ENCODE peak calls at places on chromosome 3, in six cellular contexts. One of them, this sample, is unnamed.

GRCh38 chr3:135895734-135896121 is 69.8 kb upstream of the PPP2R3A start:
- DNase-seq in stimulated activated CD8-positive, alpha-beta memory T cell treated with anti-CD3 and anti-CD28 coated beads, Interleukin-12 subunit alpha, Interleukin-12 subunit beta, amount 100 ng/mL, for 4 hours: no peak
- DNase-seq in activated T-cell treated with anti-CD3 and anti-CD28 coated beads, Interleukin-2, amount 50 U/mL, for 72 hours: no peak
- DNase-seq in AG08395: no peak
- DNase-seq in SJSA1: no peak
- DNase-seq in AG04450: no peak
- DNase-seq in this sample: no peak

GRCh38 chr3:156630081-156630772 is 44.2 kb upstream of the TIPARP start:
- DNase-seq in stimulated activated CD8-positive, alpha-beta memory T cell treated with anti-CD3 and anti-CD28 coated beads, Interleukin-12 subunit alpha, Interleukin-12 subunit beta, amount 100 ng/mL, for 4 hours: no peak
- DNase-seq in activated T-cell treated with anti-CD3 and anti-CD28 coated beads, Interleukin-2, amount 50 U/mL, for 72 hours: no peak
- DNase-seq in AG08395: no peak
- DNase-seq in SJSA1: no peak
- DNase-seq in AG04450: no peak
- DNase-seq in this sample: no peak

GRCh38 chr3:88283242-88283592 is 133.5 kb downstream of the C3orf38 start:
- DNase-seq in stimulated activated CD8-positive, alpha-beta memory T cell treated with anti-CD3 and anti-CD28 coated beads, Interleukin-12 subunit alpha, Interleukin-12 subunit beta, amount 100 ng/mL, for 4 hours: no peak
- DNase-seq in activated T-cell treated with anti-CD3 and anti-CD28 coated beads, Interleukin-2, amount 50 U/mL, for 72 hours: no peak
- DNase-seq in AG08395: no peak
- DNase-seq in SJSA1: no peak
- DNase-seq in AG04450: no peak
- DNase-seq in this sample: no peak

GRCh38 chr3:14884665-14885064 is 62.7 kb upstream of the NR2C2 start:
- DNase-seq in stimulated activated CD8-positive, alpha-beta memory T cell treated with anti-CD3 and anti-CD28 coated beads, Interleukin-12 subunit alpha, Interleukin-12 subunit beta, amount 100 ng/mL, for 4 hours: no peak
- DNase-seq in activated T-cell treated with anti-CD3 and anti-CD28 coated beads, Interleukin-2, amount 50 U/mL, for 72 hours: peak
- DNase-seq in AG08395: no peak
- DNase-seq in SJSA1: no peak
- DNase-seq in AG04450: no peak
- DNase-seq in this sample: no peak

GRCh38 chr3:16114381-16114916 is 60.0 kb upstream of the GALNT15 start:
- DNase-seq in stimulated activated CD8-positive, alpha-beta memory T cell treated with anti-CD3 and anti-CD28 coated beads, Interleukin-12 subunit alpha, Interleukin-12 subunit beta, amount 100 ng/mL, for 4 hours: no peak
- DNase-seq in activated T-cell treated with anti-CD3 and anti-CD28 coated beads, Interleukin-2, amount 50 U/mL, for 72 hours: no peak
- DNase-seq in AG08395: no peak
- DNase-seq in SJSA1: no peak
- DNase-seq in AG04450: no peak
- DNase-seq in this sample: no peak

GRCh38 chr3:60826511-60826910 is 424.7 kb downstream of the FHIT start:
- DNase-seq in stimulated activated CD8-positive, alpha-beta memory T cell treated with anti-CD3 and anti-CD28 coated beads, Interleukin-12 subunit alpha, Interleukin-12 subunit beta, amount 100 ng/mL, for 4 hours: no peak
- DNase-seq in activated T-cell treated with anti-CD3 and anti-CD28 coated beads, Interleukin-2, amount 50 U/mL, for 72 hours: no peak
- DNase-seq in AG08395: no peak
- DNase-seq in SJSA1: no peak
- DNase-seq in AG04450: no peak
- DNase-seq in this sample: no peak

GRCh38 chr3:142315083-142315482 is 89.7 kb upstream of the GK5 start:
- DNase-seq in stimulated activated CD8-positive, alpha-beta memory T cell treated with anti-CD3 and anti-CD28 coated beads, Interleukin-12 subunit alpha, Interleukin-12 subunit beta, amount 100 ng/mL, for 4 hours: no peak
- DNase-seq in activated T-cell treated with anti-CD3 and anti-CD28 coated beads, Interleukin-2, amount 50 U/mL, for 72 hours: no peak
- DNase-seq in AG08395: peak
- DNase-seq in SJSA1: peak
- DNase-seq in AG04450: peak
- DNase-seq in this sample: no peak

GRCh38 chr3:9951962-9952805 is at the start of gene PRRT3:
- DNase-seq in stimulated activated CD8-positive, alpha-beta memory T cell treated with anti-CD3 and anti-CD28 coated beads, Interleukin-12 subunit alpha, Interleukin-12 subunit beta, amount 100 ng/mL, for 4 hours: no peak
- DNase-seq in activated T-cell treated with anti-CD3 and anti-CD28 coated beads, Interleukin-2, amount 50 U/mL, for 72 hours: peak
- DNase-seq in AG08395: peak
- DNase-seq in SJSA1: no peak
- DNase-seq in AG04450: no peak
- DNase-seq in this sample: no peak

GRCh38 chr3:146823622-146824021 is 218.5 kb upstream of the PLSCR5 start:
- DNase-seq in stimulated activated CD8-positive, alpha-beta memory T cell treated with anti-CD3 and anti-CD28 coated beads, Interleukin-12 subunit alpha, Interleukin-12 subunit beta, amount 100 ng/mL, for 4 hours: no peak
- DNase-seq in activated T-cell treated with anti-CD3 and anti-CD28 coated beads, Interleukin-2, amount 50 U/mL, for 72 hours: no peak
- DNase-seq in AG08395: no peak
- DNase-seq in SJSA1: no peak
- DNase-seq in AG04450: no peak
- DNase-seq in this sample: no peak

GRCh38 chr3:150299221-150299620 is 108.9 kb upstream of the TSC22D2 start:
- DNase-seq in stimulated activated CD8-positive, alpha-beta memory T cell treated with anti-CD3 and anti-CD28 coated beads, Interleukin-12 subunit alpha, Interleukin-12 subunit beta, amount 100 ng/mL, for 4 hours: no peak
- DNase-seq in activated T-cell treated with anti-CD3 and anti-CD28 coated beads, Interleukin-2, amount 50 U/mL, for 72 hours: no peak
- DNase-seq in AG08395: no peak
- DNase-seq in SJSA1: peak
- DNase-seq in AG04450: no peak
- DNase-seq in this sample: no peak

GRCh38 chr3:87833039-87833377 is 225.8 kb downstream of the CGGBP1 start:
- DNase-seq in stimulated activated CD8-positive, alpha-beta memory T cell treated with anti-CD3 and anti-CD28 coated beads, Interleukin-12 subunit alpha, Interleukin-12 subunit beta, amount 100 ng/mL, for 4 hours: no peak
- DNase-seq in activated T-cell treated with anti-CD3 and anti-CD28 coated beads, Interleukin-2, amount 50 U/mL, for 72 hours: no peak
- DNase-seq in AG08395: no peak
- DNase-seq in SJSA1: no peak
- DNase-seq in AG04450: no peak
- DNase-seq in this sample: no peak

GRCh38 chr3:133933097-133934024 is 37.7 kb upstream of the RAB6B start:
- DNase-seq in stimulated activated CD8-positive, alpha-beta memory T cell treated with anti-CD3 and anti-CD28 coated beads, Interleukin-12 subunit alpha, Interleukin-12 subunit beta, amount 100 ng/mL, for 4 hours: no peak
- DNase-seq in activated T-cell treated with anti-CD3 and anti-CD28 coated beads, Interleukin-2, amount 50 U/mL, for 72 hours: no peak
- DNase-seq in AG08395: no peak
- DNase-seq in SJSA1: no peak
- DNase-seq in AG04450: no peak
- DNase-seq in this sample: no peak

GRCh38 chr3:65914740-65915366 is 123.9 kb downstream of the MAGI1 start:
- DNase-seq in stimulated activated CD8-positive, alpha-beta memory T cell treated with anti-CD3 and anti-CD28 coated beads, Interleukin-12 subunit alpha, Interleukin-12 subunit beta, amount 100 ng/mL, for 4 hours: no peak
- DNase-seq in activated T-cell treated with anti-CD3 and anti-CD28 coated beads, Interleukin-2, amount 50 U/mL, for 72 hours: no peak
- DNase-seq in AG08395: no peak
- DNase-seq in SJSA1: peak
- DNase-seq in AG04450: no peak
- DNase-seq in this sample: no peak

GRCh38 chr3:141489184-141489583 is 2.4 kb downstream of the RASA2 start:
- DNase-seq in stimulated activated CD8-positive, alpha-beta memory T cell treated with anti-CD3 and anti-CD28 coated beads, Interleukin-12 subunit alpha, Interleukin-12 subunit beta, amount 100 ng/mL, for 4 hours: no peak
- DNase-seq in activated T-cell treated with anti-CD3 and anti-CD28 coated beads, Interleukin-2, amount 50 U/mL, for 72 hours: no peak
- DNase-seq in AG08395: no peak
- DNase-seq in SJSA1: no peak
- DNase-seq in AG04450: no peak
- DNase-seq in this sample: no peak

GRCh38 chr3:12451960-12452359 is 32.3 kb upstream of the TSEN2 start:
- DNase-seq in stimulated activated CD8-positive, alpha-beta memory T cell treated with anti-CD3 and anti-CD28 coated beads, Interleukin-12 subunit alpha, Interleukin-12 subunit beta, amount 100 ng/mL, for 4 hours: no peak
- DNase-seq in activated T-cell treated with anti-CD3 and anti-CD28 coated beads, Interleukin-2, amount 50 U/mL, for 72 hours: no peak
- DNase-seq in AG08395: no peak
- DNase-seq in SJSA1: no peak
- DNase-seq in AG04450: no peak
- DNase-seq in this sample: no peak

GRCh38 chr3:190252080-190252479 is 70.2 kb downstream of the CLDN1 start:
- DNase-seq in stimulated activated CD8-positive, alpha-beta memory T cell treated with anti-CD3 and anti-CD28 coated beads, Interleukin-12 subunit alpha, Interleukin-12 subunit beta, amount 100 ng/mL, for 4 hours: no peak
- DNase-seq in activated T-cell treated with anti-CD3 and anti-CD28 coated beads, Interleukin-2, amount 50 U/mL, for 72 hours: no peak
- DNase-seq in AG08395: peak
- DNase-seq in SJSA1: peak
- DNase-seq in AG04450: peak
- DNase-seq in this sample: no peak

GRCh38 chr3:40379674-40380306 is 7.2 kb upstream of the ENTPD3 start:
- DNase-seq in stimulated activated CD8-positive, alpha-beta memory T cell treated with anti-CD3 and anti-CD28 coated beads, Interleukin-12 subunit alpha, Interleukin-12 subunit beta, amount 100 ng/mL, for 4 hours: no peak
- DNase-seq in activated T-cell treated with anti-CD3 and anti-CD28 coated beads, Interleukin-2, amount 50 U/mL, for 72 hours: no peak
- DNase-seq in AG08395: no peak
- DNase-seq in SJSA1: no peak
- DNase-seq in AG04450: no peak
- DNase-seq in this sample: no peak

GRCh38 chr3:13073042-13073906 is at the start of gene IQSEC1:
- DNase-seq in stimulated activated CD8-positive, alpha-beta memory T cell treated with anti-CD3 and anti-CD28 coated beads, Interleukin-12 subunit alpha, Interleukin-12 subunit beta, amount 100 ng/mL, for 4 hours: peak
- DNase-seq in activated T-cell treated with anti-CD3 and anti-CD28 coated beads, Interleukin-2, amount 50 U/mL, for 72 hours: peak
- DNase-seq in AG08395: peak
- DNase-seq in SJSA1: no peak
- DNase-seq in AG04450: no peak
- DNase-seq in this sample: peak

GRCh38 chr3:159854500-159855124 is 134.0 kb upstream of the IL12A start:
- DNase-seq in stimulated activated CD8-positive, alpha-beta memory T cell treated with anti-CD3 and anti-CD28 coated beads, Interleukin-12 subunit alpha, Interleukin-12 subunit beta, amount 100 ng/mL, for 4 hours: no peak
- DNase-seq in activated T-cell treated with anti-CD3 and anti-CD28 coated beads, Interleukin-2, amount 50 U/mL, for 72 hours: no peak
- DNase-seq in AG08395: peak
- DNase-seq in SJSA1: peak
- DNase-seq in AG04450: peak
- DNase-seq in this sample: no peak

GRCh38 chr3:77467702-77468407 is 428.0 kb downstream of the ROBO2 start:
- DNase-seq in stimulated activated CD8-positive, alpha-beta memory T cell treated with anti-CD3 and anti-CD28 coated beads, Interleukin-12 subunit alpha, Interleukin-12 subunit beta, amount 100 ng/mL, for 4 hours: no peak
- DNase-seq in activated T-cell treated with anti-CD3 and anti-CD28 coated beads, Interleukin-2, amount 50 U/mL, for 72 hours: no peak
- DNase-seq in AG08395: peak
- DNase-seq in SJSA1: no peak
- DNase-seq in AG04450: no peak
- DNase-seq in this sample: peak

GRCh38 chr3:171116365-171116764 is 89.8 kb upstream of the SLC2A2 start:
- DNase-seq in stimulated activated CD8-positive, alpha-beta memory T cell treated with anti-CD3 and anti-CD28 coated beads, Interleukin-12 subunit alpha, Interleukin-12 subunit beta, amount 100 ng/mL, for 4 hours: no peak
- DNase-seq in activated T-cell treated with anti-CD3 and anti-CD28 coated beads, Interleukin-2, amount 50 U/mL, for 72 hours: no peak
- DNase-seq in AG08395: peak
- DNase-seq in SJSA1: no peak
- DNase-seq in AG04450: no peak
- DNase-seq in this sample: no peak

GRCh38 chr3:117734431-117734830 is 1024.9 kb downstream of the TUSC7 start:
- DNase-seq in stimulated activated CD8-positive, alpha-beta memory T cell treated with anti-CD3 and anti-CD28 coated beads, Interleukin-12 subunit alpha, Interleukin-12 subunit beta, amount 100 ng/mL, for 4 hours: no peak
- DNase-seq in activated T-cell treated with anti-CD3 and anti-CD28 coated beads, Interleukin-2, amount 50 U/mL, for 72 hours: no peak
- DNase-seq in AG08395: no peak
- DNase-seq in SJSA1: peak
- DNase-seq in AG04450: peak
- DNase-seq in this sample: no peak

GRCh38 chr3:41248525-41248924 is 49.2 kb downstream of the CTNNB1 start:
- DNase-seq in stimulated activated CD8-positive, alpha-beta memory T cell treated with anti-CD3 and anti-CD28 coated beads, Interleukin-12 subunit alpha, Interleukin-12 subunit beta, amount 100 ng/mL, for 4 hours: no peak
- DNase-seq in activated T-cell treated with anti-CD3 and anti-CD28 coated beads, Interleukin-2, amount 50 U/mL, for 72 hours: no peak
- DNase-seq in AG08395: no peak
- DNase-seq in SJSA1: no peak
- DNase-seq in AG04450: no peak
- DNase-seq in this sample: no peak

GRCh38 chr3:87000940-87001339 is 10.0 kb upstream of the VGLL3 start:
- DNase-seq in stimulated activated CD8-positive, alpha-beta memory T cell treated with anti-CD3 and anti-CD28 coated beads, Interleukin-12 subunit alpha, Interleukin-12 subunit beta, amount 100 ng/mL, for 4 hours: no peak
- DNase-seq in activated T-cell treated with anti-CD3 and anti-CD28 coated beads, Interleukin-2, amount 50 U/mL, for 72 hours: no peak
- DNase-seq in AG08395: no peak
- DNase-seq in SJSA1: no peak
- DNase-seq in AG04450: no peak
- DNase-seq in this sample: no peak

GRCh38 chr3:45793482-45794176 is 2.7 kb downstream of the SLC6A20 start:
- DNase-seq in stimulated activated CD8-positive, alpha-beta memory T cell treated with anti-CD3 and anti-CD28 coated beads, Interleukin-12 subunit alpha, Interleukin-12 subunit beta, amount 100 ng/mL, for 4 hours: no peak
- DNase-seq in activated T-cell treated with anti-CD3 and anti-CD28 coated beads, Interleukin-2, amount 50 U/mL, for 72 hours: no peak
- DNase-seq in AG08395: no peak
- DNase-seq in SJSA1: no peak
- DNase-seq in AG04450: no peak
- DNase-seq in this sample: no peak

GRCh38 chr3:4271834-4272233 is 31.3 kb upstream of the SETMAR start:
- DNase-seq in stimulated activated CD8-positive, alpha-beta memory T cell treated with anti-CD3 and anti-CD28 coated beads, Interleukin-12 subunit alpha, Interleukin-12 subunit beta, amount 100 ng/mL, for 4 hours: no peak
- DNase-seq in activated T-cell treated with anti-CD3 and anti-CD28 coated beads, Interleukin-2, amount 50 U/mL, for 72 hours: no peak
- DNase-seq in AG08395: peak
- DNase-seq in SJSA1: no peak
- DNase-seq in AG04450: no peak
- DNase-seq in this sample: no peak

GRCh38 chr3:18295171-18295920 is 129.8 kb downstream of the SATB1 start:
- DNase-seq in stimulated activated CD8-positive, alpha-beta memory T cell treated with anti-CD3 and anti-CD28 coated beads, Interleukin-12 subunit alpha, Interleukin-12 subunit beta, amount 100 ng/mL, for 4 hours: no peak
- DNase-seq in activated T-cell treated with anti-CD3 and anti-CD28 coated beads, Interleukin-2, amount 50 U/mL, for 72 hours: peak
- DNase-seq in AG08395: peak
- DNase-seq in SJSA1: peak
- DNase-seq in AG04450: no peak
- DNase-seq in this sample: peak

GRCh38 chr3:76523337-76523736 is 516.6 kb upstream of the ROBO2 start:
- DNase-seq in stimulated activated CD8-positive, alpha-beta memory T cell treated with anti-CD3 and anti-CD28 coated beads, Interleukin-12 subunit alpha, Interleukin-12 subunit beta, amount 100 ng/mL, for 4 hours: no peak
- DNase-seq in activated T-cell treated with anti-CD3 and anti-CD28 coated beads, Interleukin-2, amount 50 U/mL, for 72 hours: no peak
- DNase-seq in AG08395: no peak
- DNase-seq in SJSA1: no peak
- DNase-seq in AG04450: no peak
- DNase-seq in this sample: no peak

GRCh38 chr3:175356899-175357324 is 497.8 kb downstream of the NAALADL2 start:
- DNase-seq in stimulated activated CD8-positive, alpha-beta memory T cell treated with anti-CD3 and anti-CD28 coated beads, Interleukin-12 subunit alpha, Interleukin-12 subunit beta, amount 100 ng/mL, for 4 hours: no peak
- DNase-seq in activated T-cell treated with anti-CD3 and anti-CD28 coated beads, Interleukin-2, amount 50 U/mL, for 72 hours: no peak
- DNase-seq in AG08395: no peak
- DNase-seq in SJSA1: peak
- DNase-seq in AG04450: no peak
- DNase-seq in this sample: no peak

GRCh38 chr3:25783661-25784512 is 644 bp upstream of the NGLY1 start:
- DNase-seq in stimulated activated CD8-positive, alpha-beta memory T cell treated with anti-CD3 and anti-CD28 coated beads, Interleukin-12 subunit alpha, Interleukin-12 subunit beta, amount 100 ng/mL, for 4 hours: no peak
- DNase-seq in activated T-cell treated with anti-CD3 and anti-CD28 coated beads, Interleukin-2, amount 50 U/mL, for 72 hours: no peak
- DNase-seq in AG08395: peak
- DNase-seq in SJSA1: peak
- DNase-seq in AG04450: no peak
- DNase-seq in this sample: no peak

GRCh38 chr3:65348596-65348995 is 660.8 kb upstream of the ADAMTS9 start:
- DNase-seq in stimulated activated CD8-positive, alpha-beta memory T cell treated with anti-CD3 and anti-CD28 coated beads, Interleukin-12 subunit alpha, Interleukin-12 subunit beta, amount 100 ng/mL, for 4 hours: no peak
- DNase-seq in activated T-cell treated with anti-CD3 and anti-CD28 coated beads, Interleukin-2, amount 50 U/mL, for 72 hours: no peak
- DNase-seq in AG08395: peak
- DNase-seq in SJSA1: peak
- DNase-seq in AG04450: peak
- DNase-seq in this sample: no peak

GRCh38 chr3:107910713-107911259 is 180.0 kb downstream of the CD47 start:
- DNase-seq in stimulated activated CD8-positive, alpha-beta memory T cell treated with anti-CD3 and anti-CD28 coated beads, Interleukin-12 subunit alpha, Interleukin-12 subunit beta, amount 100 ng/mL, for 4 hours: no peak
- DNase-seq in activated T-cell treated with anti-CD3 and anti-CD28 coated beads, Interleukin-2, amount 50 U/mL, for 72 hours: peak
- DNase-seq in AG08395: no peak
- DNase-seq in SJSA1: no peak
- DNase-seq in AG04450: no peak
- DNase-seq in this sample: no peak

This sample was measured in left lung.